ENCODE peak calls at places on chromosomes 1 and 21, in ten cellular contexts. G is thoracic aorta, P is left lung, H is K562, R is uterus, Q is tibial artery, V is heart left ventricle, K is right lobe of liver, J is Panc1, Z is pancreas. S is an unnamed sample.

GRCh38 chr1:60274422-60275419 is 201.2 kb upstream of the C1orf87 start:
- DNase-seq in G (no peak), P (no peak), H (no peak), R (no peak), Q (no peak), V (no peak), K (peak; percentile 54), J (no peak), Z (no peak), S (no peak)

GRCh38 chr1:68347415-68347814 is 102.3 kb downstream of the RPE65 start:
- DNase-seq in G (no peak), P (no peak), H (no peak), R (no peak), Q (peak; percentile 69), V (peak; percentile 33), K (no peak), J (no peak), Z (no peak), S (no peak)

GRCh38 chr1:115496904-115497527 is 144.8 kb upstream of the VANGL1 start:
- DNase-seq in G (no peak), P (no peak), H (no peak), R (no peak), Q (no peak), V (no peak), K (no peak), J (no peak), Z (no peak), S (peak; percentile 77)

GRCh38 chr1:207789792-207790787 is 38.2 kb downstream of the CD46 start:
- DNase-seq in G (no peak), P (no peak), H (no peak), R (no peak), Q (no peak), V (no peak), K (no peak), J (no peak), Z (no peak), S (no peak)

GRCh38 chr1:12620142-12620865 is 2.3 kb upstream of the DHRS3 start:
- DNase-seq in G (no peak), P (no peak), H (peak; percentile 28), R (no peak), Q (no peak), V (no peak), K (no peak), J (no peak), Z (no peak), S (no peak)

GRCh38 chr1:204211021-204211420 is 2.8 kb downstream of the GOLT1A start:
- DNase-seq in G (no peak), P (no peak), H (no peak), R (no peak), Q (no peak), V (no peak), K (no peak), J (no peak), Z (no peak), S (no peak)

GRCh38 chr1:108080448-108080847 is 115.5 kb upstream of the VAV3 start:
- DNase-seq in G (no peak), P (no peak), H (no peak), R (no peak), Q (no peak), V (no peak), K (no peak), J (no peak), Z (no peak), S (no peak)

GRCh38 chr1:30919025-30919881 is 10.7 kb upstream of the SDC3 start:
- DNase-seq in G (no peak), P (peak; percentile 2), H (peak; percentile 95), R (no peak), Q (no peak), V (no peak), K (peak; percentile 23), J (no peak), Z (no peak), S (peak; percentile 37)

GRCh38 chr1:9233942-9234222 is 692 bp upstream of the H6PD start:
- DNase-seq in G (no peak), P (no peak), H (no peak), R (no peak), Q (no peak), V (no peak), K (no peak), J (no peak), Z (no peak), S (no peak)

GRCh38 chr21:15332572-15332971 is 267.8 kb upstream of the NRIP1 start:
- DNase-seq in G (no peak), P (no peak), H (no peak), R (no peak), Q (no peak), V (no peak), K (no peak), J (no peak), Z (no peak), S (no peak)

GRCh38 chr1:14945132-14946010 is 208.2 kb upstream of the TMEM51 start:
- DNase-seq in G (peak; percentile 15), P (peak; percentile 59), H (no peak), R (peak; percentile 57), Q (peak; percentile 83), V (peak; percentile 61), K (peak; percentile 56), J (no peak), Z (peak; percentile 40), S (no peak)

GRCh38 chr1:182520746-182521145 is 68.3 kb downstream of the RNASEL start:
- DNase-seq in G (no peak), P (no peak), H (no peak), R (no peak), Q (no peak), V (no peak), K (no peak), J (no peak), Z (no peak), S (no peak)

GRCh38 chr21:46006547-46007497 is 25.3 kb downstream of the COL6A1 start:
- DNase-seq in G (no peak), P (peak; percentile 75), H (no peak), R (peak; percentile 23), Q (no peak), V (peak; percentile 16), K (no peak), J (no peak), Z (no peak), S (no peak)

GRCh38 chr1:245874942-245875580 is 632.0 kb downstream of the SMYD3 start:
- DNase-seq in G (peak; percentile 4), P (no peak), H (peak; percentile 92), R (peak; percentile 84), Q (no peak), V (peak; percentile 88), K (peak; percentile 79), J (no peak), Z (peak; percentile 49), S (peak; percentile 76)

GRCh38 chr1:225319951-225320350 is 107.9 kb downstream of the LBR start:
- DNase-seq in G (no peak), P (no peak), H (no peak), R (no peak), Q (no peak), V (no peak), K (no peak), J (no peak), Z (no peak), S (no peak)

GRCh38 chr1:225321784-225322183 is 106.1 kb downstream of the LBR start:
- DNase-seq in G (no peak), P (no peak), H (no peak), R (no peak), Q (no peak), V (no peak), K (no peak), J (no peak), Z (no peak), S (no peak)

GRCh38 chr1:225318706-225319575 is 108.9 kb downstream of the LBR start:
- DNase-seq in G (no peak), P (no peak), H (peak; percentile 60), R (no peak), Q (no peak), V (no peak), K (peak; percentile 65), J (peak; percentile 52), Z (peak; percentile 41), S (peak; percentile 25)
- TF ChIP-seq CTCF in G (peak; percentile 48), P (peak; percentile 65), H (peak; percentile 84), R (peak; percentile 41), Q (peak; percentile 57), V (peak; percentile 54), K (peak; percentile 83), J (peak; percentile 87), Z (peak; percentile 61), S (peak; percentile 83)

DNA sequence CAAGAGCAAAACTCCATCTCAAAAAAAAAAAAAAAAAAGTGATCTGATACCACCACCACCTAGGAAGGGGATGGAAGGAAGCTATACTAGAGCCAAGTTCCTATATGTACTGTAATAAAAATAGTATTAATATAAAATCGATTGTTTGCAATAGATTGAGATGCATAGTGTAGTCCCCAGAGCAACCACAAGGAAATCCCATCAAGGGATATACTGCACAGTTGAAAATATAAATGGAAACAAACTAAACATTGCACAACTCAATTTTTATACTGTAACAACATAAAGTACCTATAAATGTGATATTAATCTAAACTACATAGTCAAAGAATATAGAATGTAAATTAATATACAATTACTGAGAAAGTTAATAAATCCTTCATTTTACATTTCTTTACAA is 20.9 kb upstream of the PSMG1 start:
- DNase-seq in G (no peak), P (no peak), H (no peak), R (no peak), Q (no peak), V (no peak), K (no peak), J (no peak), Z (no peak), S (no peak)
- H3K36me3 ChIP-seq in G (peaks cover 26% of the 10 kb centered on the region), P (peaks cover 78% of the 10 kb centered on the region), H (peaks cover 85% of the 10 kb centered on the region), R (no peaks in the 10 kb centered on the region), Q (peaks cover 54% of the 10 kb centered on the region), V (peaks cover 99% of the 10 kb centered on the region), K (no peaks in the 10 kb centered on the region), J (peaks cover 25% of the 10 kb centered on the region), Z (peaks cover 10% of the 10 kb centered on the region), S (peaks cover 3% of the 10 kb centered on the region)

GRCh38 chr1:20033396-20033795 is 36.6 kb upstream of the PLA2G5 start:
- DNase-seq in G (no peak), P (no peak), H (no peak), R (no peak), Q (no peak), V (no peak), K (no peak), J (no peak), Z (no peak), S (no peak)
- H3K4me3 ChIP-seq in G (no peak overlapping the region), P (no peak overlapping the region), H (no peak overlapping the region), R (no peak overlapping the region), Q (no peak overlapping the region), V (no peak overlapping the region), K (no peak overlapping the region), J (no peak overlapping the region), Z (no peak overlapping the region), S (no peak overlapping the region)

GRCh38 chr1:106659490-106660244 is 396.8 kb upstream of the PRMT6 start:
- DNase-seq in G (no peak), P (no peak), H (no peak), R (no peak), Q (no peak), V (no peak), K (no peak), J (no peak), Z (no peak), S (no peak)
- TF ChIP-seq CTCF in G (no peak), P (no peak), H (no peak), R (no peak), Q (no peak), V (no peak), K (no peak), J (no peak), Z (no peak), S (no peak)

S was measured in kidney epithelial cell.